ENCODE peak calls at places on chromosomes 16 and 17, in eight cellular contexts. One of them, this sample, is unnamed.

GRCh38 chr16:381788-382717 is at the start of gene PGAP6:
- DNase-seq in epithelial cell of esophagus: peak
- DNase-seq in fibroblast of mammary gland: no peak
- DNase-seq in HFF-Myc: no peak
- DNase-seq in AG09309: no peak
- DNase-seq in fibroblast of pulmonary artery: peak
- DNase-seq in HCT116: no peak
- DNase-seq in AG04450: no peak
- DNase-seq in this sample: peak

GRCh38 chr16:29994613-29995329 is 646 bp downstream of the HIRIP3 start:
- DNase-seq in HFF-Myc: no peak
- DNase-seq in fibroblast of mammary gland: peak
- DNase-seq in AG09309: peak
- DNase-seq in HCT116: no peak
- DNase-seq in fibroblast of pulmonary artery: peak
- DNase-seq in epithelial cell of esophagus: peak
- DNase-seq in AG04450: no peak
- DNase-seq in this sample: peak

GRCh38 chr17:41060052-41060604 is at the start of gene KRTAP2-3:
- DNase-seq in AG09309: peak
- DNase-seq in epithelial cell of esophagus: peak
- DNase-seq in fibroblast of mammary gland: peak
- DNase-seq in HFF-Myc: peak
- DNase-seq in fibroblast of pulmonary artery: peak
- DNase-seq in HCT116: peak
- DNase-seq in AG04450: peak
- DNase-seq in this sample: peak

GRCh38 chr16:12547608-12547922 is 256.1 kb downstream of the CPPED1 start:
- DNase-seq in fibroblast of mammary gland: no peak
- DNase-seq in HFF-Myc: no peak
- DNase-seq in AG09309: no peak
- DNase-seq in epithelial cell of esophagus: no peak
- DNase-seq in fibroblast of pulmonary artery: no peak
- DNase-seq in HCT116: no peak
- DNase-seq in AG04450: no peak
- DNase-seq in this sample: no peak

GRCh38 chr16:23229714-23230113 is 47.2 kb downstream of the SCNN1G start:
- DNase-seq in HCT116: no peak
- DNase-seq in AG09309: no peak
- DNase-seq in AG04450: no peak
- DNase-seq in epithelial cell of esophagus: peak
- DNase-seq in HFF-Myc: no peak
- DNase-seq in fibroblast of mammary gland: no peak
- DNase-seq in fibroblast of pulmonary artery: no peak
- DNase-seq in this sample: no peak

GRCh38 chr17:56297142-56297541 is 143.9 kb downstream of the ANKFN1 start:
- DNase-seq in AG09309: no peak
- DNase-seq in AG04450: peak
- DNase-seq in HFF-Myc: no peak
- DNase-seq in fibroblast of mammary gland: peak
- DNase-seq in epithelial cell of esophagus: no peak
- DNase-seq in HCT116: no peak
- DNase-seq in fibroblast of pulmonary artery: no peak
- DNase-seq in this sample: peak

GRCh38 chr17:51653902-51654301 is 393.6 kb downstream of the UTP18 start:
- DNase-seq in AG09309: no peak
- DNase-seq in HFF-Myc: no peak
- DNase-seq in fibroblast of pulmonary artery: no peak
- DNase-seq in fibroblast of mammary gland: no peak
- DNase-seq in HCT116: no peak
- DNase-seq in AG04450: no peak
- DNase-seq in epithelial cell of esophagus: no peak
- DNase-seq in this sample: no peak

GRCh38 chr17:350706-351435 is 1.7 kb downstream of the RPH3AL start:
- DNase-seq in AG09309: no peak
- DNase-seq in HCT116: no peak
- DNase-seq in AG04450: no peak
- DNase-seq in epithelial cell of esophagus: peak
- DNase-seq in HFF-Myc: peak
- DNase-seq in fibroblast of mammary gland: peak
- DNase-seq in fibroblast of pulmonary artery: peak
- DNase-seq in this sample: peak

GRCh38 chr17:53628011-53628410 is 194.7 kb upstream of the KIF2B start:
- DNase-seq in HCT116: no peak
- DNase-seq in AG04450: no peak
- DNase-seq in HFF-Myc: no peak
- DNase-seq in epithelial cell of esophagus: peak
- DNase-seq in fibroblast of mammary gland: peak
- DNase-seq in fibroblast of pulmonary artery: peak
- DNase-seq in AG09309: no peak
- DNase-seq in this sample: no peak

GRCh38 chr17:15910791-15911190 is 34.1 kb upstream of the ADORA2B start:
- DNase-seq in AG09309: no peak
- DNase-seq in HCT116: no peak
- DNase-seq in HFF-Myc: no peak
- DNase-seq in epithelial cell of esophagus: peak
- DNase-seq in fibroblast of pulmonary artery: no peak
- DNase-seq in fibroblast of mammary gland: no peak
- DNase-seq in AG04450: no peak
- DNase-seq in this sample: peak

GRCh38 chr17:48575673-48576478 is 2.3 kb downstream of the HOXB4 start:
- DNase-seq in HCT116: no peak
- DNase-seq in AG04450: no peak
- DNase-seq in epithelial cell of esophagus: no peak
- DNase-seq in fibroblast of mammary gland: no peak
- DNase-seq in AG09309: no peak
- DNase-seq in HFF-Myc: no peak
- DNase-seq in fibroblast of pulmonary artery: no peak
- DNase-seq in this sample: no peak

GRCh38 chr17:47131761-47132160 is 57.3 kb downstream of the CDC27 start:
- DNase-seq in HCT116: no peak
- DNase-seq in epithelial cell of esophagus: no peak
- DNase-seq in AG04450: no peak
- DNase-seq in HFF-Myc: no peak
- DNase-seq in AG09309: no peak
- DNase-seq in fibroblast of mammary gland: no peak
- DNase-seq in fibroblast of pulmonary artery: no peak
- DNase-seq in this sample: no peak

GRCh38 chr16:81708459-81709368 is 70.4 kb upstream of the PLCG2 start:
- DNase-seq in AG04450: no peak
- DNase-seq in HFF-Myc: no peak
- DNase-seq in AG09309: no peak
- DNase-seq in HCT116: no peak
- DNase-seq in epithelial cell of esophagus: no peak
- DNase-seq in fibroblast of mammary gland: no peak
- DNase-seq in fibroblast of pulmonary artery: no peak
- DNase-seq in this sample: no peak

GRCh38 chr17:2701161-2701995 is 10.2 kb downstream of the CLUH start:
- DNase-seq in AG04450: no peak
- DNase-seq in HFF-Myc: no peak
- DNase-seq in fibroblast of mammary gland: no peak
- DNase-seq in fibroblast of pulmonary artery: no peak
- DNase-seq in epithelial cell of esophagus: no peak
- DNase-seq in AG09309: no peak
- DNase-seq in HCT116: no peak
- DNase-seq in this sample: no peak

GRCh38 chr16:48507346-48507745 is 102.6 kb downstream of the N4BP1 start:
- DNase-seq in epithelial cell of esophagus: no peak
- DNase-seq in HFF-Myc: no peak
- DNase-seq in HCT116: no peak
- DNase-seq in AG04450: no peak
- DNase-seq in AG09309: no peak
- DNase-seq in fibroblast of mammary gland: peak
- DNase-seq in fibroblast of pulmonary artery: no peak
- DNase-seq in this sample: no peak

DNA sequence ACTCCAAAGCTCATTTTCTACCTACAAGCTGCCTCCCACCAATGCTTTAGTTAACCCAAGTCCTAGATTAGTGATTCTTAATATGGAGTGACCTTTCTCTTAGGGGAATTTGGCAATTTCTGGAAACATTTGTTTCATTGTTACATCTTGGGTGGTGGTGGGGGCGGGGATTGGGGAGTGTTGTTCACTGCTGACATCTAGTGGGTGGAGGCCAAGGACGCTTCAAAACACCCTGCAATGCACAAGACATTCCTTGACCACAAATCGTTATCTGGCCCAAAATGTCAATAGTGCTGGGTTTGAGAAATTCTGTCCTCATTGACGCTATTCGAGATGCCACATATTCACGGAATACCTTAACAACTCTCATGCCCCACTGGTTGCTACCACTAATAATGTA is 282.9 kb downstream of the RBFOX1 start:
- DNase-seq in HCT116: no peak
- DNase-seq in HFF-Myc: no peak
- DNase-seq in fibroblast of mammary gland: no peak
- DNase-seq in epithelial cell of esophagus: no peak
- DNase-seq in AG04450: no peak
- DNase-seq in AG09309: no peak
- DNase-seq in fibroblast of pulmonary artery: no peak
- DNase-seq in this sample: no peak
- TF ChIP-seq CTCF in HCT116: no peak
- TF ChIP-seq CTCF in HFF-Myc: no peak
- TF ChIP-seq CTCF in fibroblast of mammary gland: no peak
- TF ChIP-seq CTCF in epithelial cell of esophagus: no peak
- TF ChIP-seq CTCF in AG04450: no peak
- TF ChIP-seq CTCF in AG09309: no peak
- TF ChIP-seq CTCF in fibroblast of pulmonary artery: no peak
- TF ChIP-seq CTCF in this sample: no peak

DNA sequence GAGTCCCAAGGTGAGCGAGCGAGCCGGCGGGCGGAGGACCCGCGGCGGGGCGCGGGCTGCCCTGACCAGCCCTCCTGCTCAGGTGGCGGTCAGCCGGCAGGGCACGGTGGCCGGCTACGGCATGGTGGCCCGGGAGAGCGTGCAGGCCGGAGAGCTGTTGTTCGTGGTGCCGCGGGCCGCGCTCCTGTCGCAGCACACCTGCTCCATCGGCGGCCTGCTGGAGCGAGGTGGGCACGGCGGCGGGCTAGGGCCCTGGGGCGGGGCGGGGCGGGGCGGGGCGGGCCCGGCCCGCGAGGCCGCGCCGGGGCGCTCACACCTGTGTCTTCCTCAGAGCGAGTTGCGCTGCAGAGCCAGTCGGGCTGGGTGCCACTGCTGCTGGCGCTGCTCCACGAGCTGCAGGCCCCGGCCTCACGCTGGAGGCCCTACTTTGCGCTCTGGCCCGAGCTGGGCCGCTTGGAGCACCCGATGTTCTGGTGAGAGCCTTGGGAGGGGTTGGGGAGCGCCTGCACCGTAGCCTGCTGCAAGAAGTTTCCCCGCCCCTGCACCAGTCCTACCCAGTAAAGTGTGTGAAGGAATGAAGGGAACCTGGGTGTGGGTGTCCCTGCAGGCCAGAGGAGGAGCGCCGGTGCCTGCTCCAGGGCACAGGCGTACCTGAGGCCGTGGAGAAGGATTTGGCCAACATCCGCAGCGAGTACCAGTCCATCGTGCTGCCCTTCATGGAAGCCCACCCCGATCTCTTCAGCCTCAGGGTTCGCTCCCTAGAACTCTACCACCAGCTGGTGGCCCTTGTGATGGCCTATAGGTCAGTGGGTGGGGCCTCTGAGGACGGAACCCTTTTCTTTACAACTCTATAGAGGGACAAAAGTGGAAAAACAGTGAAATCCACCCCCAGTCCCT is 802 bp downstream of the SETD6 start:
- DNase-seq in AG04450: no peak
- DNase-seq in fibroblast of mammary gland: no peak
- DNase-seq in fibroblast of pulmonary artery: no peak
- DNase-seq in epithelial cell of esophagus: peak
- DNase-seq in AG09309: no peak
- DNase-seq in HCT116: no peak
- DNase-seq in HFF-Myc: no peak
- DNase-seq in this sample: peak
- H3K4me3 ChIP-seq in AG04450: peak
- H3K4me3 ChIP-seq in fibroblast of mammary gland: peak
- H3K4me3 ChIP-seq in fibroblast of pulmonary artery: peak
- H3K4me3 ChIP-seq in epithelial cell of esophagus: peak
- H3K4me3 ChIP-seq in AG09309: peak
- H3K4me3 ChIP-seq in HCT116: peak
- H3K4me3 ChIP-seq in HFF-Myc: peak
- H3K4me3 ChIP-seq in this sample: peak

DNA sequence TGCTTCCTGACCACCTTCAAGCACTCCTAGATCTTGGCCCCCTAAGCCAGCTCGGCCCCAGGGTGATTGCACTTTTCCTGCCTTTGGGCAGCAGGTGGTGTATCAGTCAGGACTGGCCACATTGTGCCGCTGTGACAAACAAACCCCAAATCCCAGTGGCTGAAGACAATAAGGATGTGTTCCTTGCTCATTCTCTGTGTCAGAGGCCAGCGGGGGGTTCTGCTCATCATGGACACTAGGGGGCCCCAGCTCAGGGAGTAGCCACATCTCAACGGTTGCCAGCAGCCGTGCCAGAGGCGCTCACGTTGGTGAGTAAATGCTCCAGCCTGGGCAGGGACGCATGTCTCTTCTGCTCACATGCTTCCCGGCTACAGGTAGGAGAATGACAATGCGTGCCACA is 60.4 kb downstream of the ZDHHC7 start:
- DNase-seq in fibroblast of mammary gland: no peak
- DNase-seq in AG04450: no peak
- DNase-seq in HFF-Myc: no peak
- DNase-seq in HCT116: no peak
- DNase-seq in epithelial cell of esophagus: peak
- DNase-seq in AG09309: no peak
- DNase-seq in fibroblast of pulmonary artery: no peak
- DNase-seq in this sample: no peak
- TF ChIP-seq CTCF in fibroblast of mammary gland: peak
- TF ChIP-seq CTCF in AG04450: peak
- TF ChIP-seq CTCF in HFF-Myc: peak
- TF ChIP-seq CTCF in HCT116: peak
- TF ChIP-seq CTCF in epithelial cell of esophagus: no peak
- TF ChIP-seq CTCF in AG09309: peak
- TF ChIP-seq CTCF in fibroblast of pulmonary artery: no peak
- TF ChIP-seq CTCF in this sample: no peak

GRCh38 chr17:17689312-17689711 is 8.1 kb downstream of the RAI1 start:
- DNase-seq in fibroblast of mammary gland: no peak
- DNase-seq in AG04450: no peak
- DNase-seq in HFF-Myc: no peak
- DNase-seq in epithelial cell of esophagus: no peak
- DNase-seq in fibroblast of pulmonary artery: no peak
- DNase-seq in AG09309: no peak
- DNase-seq in HCT116: no peak
- DNase-seq in this sample: no peak

GRCh38 chr17:17683710-17684365 is 2.6 kb downstream of the RAI1 start:
- DNase-seq in HCT116: no peak
- DNase-seq in AG04450: no peak
- DNase-seq in fibroblast of mammary gland: no peak
- DNase-seq in HFF-Myc: no peak
- DNase-seq in AG09309: no peak
- DNase-seq in epithelial cell of esophagus: no peak
- DNase-seq in fibroblast of pulmonary artery: no peak
- DNase-seq in this sample: no peak

GRCh38 chr17:17682737-17683675 is 1.7 kb downstream of the RAI1 start:
- DNase-seq in epithelial cell of esophagus: peak
- DNase-seq in HCT116: no peak
- DNase-seq in fibroblast of pulmonary artery: peak
- DNase-seq in AG09309: peak
- DNase-seq in HFF-Myc: peak
- DNase-seq in fibroblast of mammary gland: peak
- DNase-seq in AG04450: peak
- DNase-seq in this sample: peak

GRCh38 chr17:17684901-17685774 is 3.9 kb downstream of the RAI1 start:
- DNase-seq in AG04450: no peak
- DNase-seq in AG09309: no peak
- DNase-seq in HFF-Myc: no peak
- DNase-seq in HCT116: no peak
- DNase-seq in fibroblast of pulmonary artery: peak
- DNase-seq in fibroblast of mammary gland: peak
- DNase-seq in epithelial cell of esophagus: no peak
- DNase-seq in this sample: no peak

GRCh38 chr17:17685775-17686291 is 4.6 kb downstream of the RAI1 start:
- DNase-seq in AG04450: peak
- DNase-seq in AG09309: peak
- DNase-seq in epithelial cell of esophagus: peak
- DNase-seq in HFF-Myc: peak
- DNase-seq in fibroblast of mammary gland: peak
- DNase-seq in HCT116: peak
- DNase-seq in fibroblast of pulmonary artery: peak
- DNase-seq in this sample: peak
- H3K4me3 ChIP-seq in AG04450: peak
- H3K4me3 ChIP-seq in AG09309: peak
- H3K4me3 ChIP-seq in epithelial cell of esophagus: no peak
- H3K4me3 ChIP-seq in HFF-Myc: peak
- H3K4me3 ChIP-seq in fibroblast of mammary gland: peak
- H3K4me3 ChIP-seq in HCT116: peak
- H3K4me3 ChIP-seq in fibroblast of pulmonary artery: no peak
- H3K4me3 ChIP-seq in this sample: peak